ENCODE peak calls at places on chromosomes 5 and 9, in eight cellular contexts. F, M, A, C, P, K, Z and W are unnamed samples.
A peak's percentile ranks its signal among the peaks of the same experiment; 100 is the strongest.

GRCh38 chr5:1020461-1020961 is 11.9 kb downstream of the NKD2 start:
- DNase-seq in F (no peak), M (no peak), A (no peak), C (no peak), P (no peak), K (no peak), Z (no peak), W (no peak)

GRCh38 chr5:1068204-1068894 is 43.5 kb downstream of the SLC12A7 start:
- DNase-seq in F (no peak), M (no peak), A (no peak), C (no peak), P (no peak), K (no peak), Z (no peak), W (no peak)

GRCh38 chr5:6475626-6476312 is 27.1 kb downstream of the UBE2QL1 start:
- DNase-seq in F (no peak), M (no peak), A (no peak), C (no peak), P (no peak), K (no peak), Z (no peak), W (no peak)

GRCh38 chr5:14917719-14918118 is 46.1 kb upstream of the ANKH start:
- DNase-seq in F (no peak), M (no peak), A (no peak), C (no peak), P (no peak), K (no peak), Z (no peak), W (no peak)

GRCh38 chr5:143432658-143433239 is 29.3 kb upstream of the NR3C1 start:
- DNase-seq in F (no peak), M (no peak), A (no peak), C (peak; percentile 41), P (no peak), K (no peak), Z (no peak), W (no peak)

GRCh38 chr5:91381134-91381773 is 1.9 kb downstream of the ARRDC3 start:
- DNase-seq in F (no peak), M (peak; percentile 29), A (no peak), C (no peak), P (no peak), K (no peak), Z (no peak), W (no peak)

GRCh38 chr5:169626779-169627178 is 10.3 kb upstream of the DOCK2 start:
- DNase-seq in F (no peak), M (no peak), A (no peak), C (no peak), P (no peak), K (no peak), Z (no peak), W (no peak)

GRCh38 chr5:172641359-172642045 is 439 bp downstream of the NEURL1B start:
- DNase-seq in F (no peak), M (no peak), A (no peak), C (no peak), P (no peak), K (no peak), Z (peak; percentile 42), W (no peak)

GRCh38 chr5:167232675-167233074 is 1058.8 kb upstream of the WWC1 start:
- DNase-seq in F (no peak), M (no peak), A (no peak), C (no peak), P (no peak), K (no peak), Z (no peak), W (no peak)

GRCh38 chr5:141878186-141878770 is at the start of gene PCDH1:
- DNase-seq in F (no peak), M (no peak), A (no peak), C (peak; percentile 69), P (peak; percentile 28), K (no peak), Z (peak; percentile 37), W (no peak)

GRCh38 chr5:37570597-37570996 is 191.5 kb downstream of the WDR70 start:
- DNase-seq in F (no peak), M (no peak), A (no peak), C (no peak), P (no peak), K (no peak), Z (no peak), W (no peak)

GRCh38 chr9:28289732-28290131 is 716.5 kb upstream of the C9orf72 start:
- DNase-seq in F (no peak), M (no peak), A (no peak), C (no peak), P (no peak), K (no peak), Z (no peak), W (no peak)

GRCh38 chr5:147483961-147484707 is 25.7 kb downstream of the DPYSL3 start:
- DNase-seq in F (no peak), M (peak; percentile 91), A (no peak), C (no peak), P (no peak), K (no peak), Z (no peak), W (no peak)

GRCh38 chr5:93916872-93917271 is 175.5 kb upstream of the POU5F2 start:
- DNase-seq in F (no peak), M (no peak), A (no peak), C (no peak), P (no peak), K (no peak), Z (no peak), W (no peak)